ENCODE peak calls at places on chromosomes 3 and 15, in five cellular contexts. X, V, U, C and G are unnamed samples.

GRCh38 chr15:100703032-100703578 is 100.7 kb downstream of the ASB7 start:
- DNase-seq in V (peak), X (no peak), U (peak), C (no peak), G (peak)

GRCh38 chr15:42582569-42583235 is 7.3 kb downstream of the STARD9 start:
- DNase-seq in C (no peak), X (no peak), V (no peak), U (no peak), G (no peak)

GRCh38 chr3:38114875-38115644 is 21.9 kb downstream of the ACAA1 start:
- DNase-seq in C (peak), U (no peak), X (no peak), V (no peak), G (no peak)

GRCh38 chr3:115074502-115074901 is 72.6 kb downstream of the ZBTB20 start:
- DNase-seq in V (peak), X (no peak), U (no peak), C (no peak), G (no peak)

GRCh38 chr3:33440578-33441321 is 545 bp upstream of the UBP1 start:
- DNase-seq in U (peak), X (peak), V (peak), C (peak), G (peak)

GRCh38 chr15:74222705-74223104 is 13.4 kb upstream of the CCDC33 start:
- DNase-seq in C (no peak), X (peak), V (no peak), U (no peak), G (no peak)

GRCh38 chr3:173739716-173740115 is 342.2 kb downstream of the NLGN1 start:
- DNase-seq in C (no peak), X (no peak), U (no peak), V (peak), G (no peak)

GRCh38 chr15:62999923-63000484 is 42.5 kb upstream of the TPM1 start:
- DNase-seq in X (no peak), U (no peak), C (no peak), V (no peak), G (no peak)

GRCh38 chr3:52086461-52086860 is 30.1 kb upstream of the DUSP7 start:
- DNase-seq in V (no peak), X (no peak), U (peak), C (no peak), G (no peak)

GRCh38 chr3:24829011-24829581 is 334.4 kb upstream of the THRB start:
- DNase-seq in U (peak), X (peak), C (peak), V (peak), G (peak)

GRCh38 chr15:92069308-92070244 is 216.1 kb downstream of the SLCO3A1 start:
- DNase-seq in X (no peak), U (peak), C (peak), V (peak), G (peak)

GRCh38 chr3:193813506-193813850 is 220.5 kb downstream of the OPA1 start:
- DNase-seq in V (no peak), X (no peak), U (no peak), C (no peak), G (no peak)

GRCh38 chr15:80121546-80121945 is 31.3 kb upstream of the FAH start:
- DNase-seq in C (no peak), X (no peak), U (no peak), V (no peak), G (no peak)

GRCh38 chr3:107796786-107797185 is 274.0 kb downstream of the BBX start:
- DNase-seq in U (no peak), V (peak), X (no peak), C (no peak), G (peak)

GRCh38 chr15:74320358-74321247 is 46.8 kb downstream of the CYP11A1 start:
- DNase-seq in C (peak), V (peak), X (peak), U (no peak), G (peak)

GRCh38 chr15:63381301-63382192 is at the start of gene CA12:
- DNase-seq in V (peak), X (peak), U (peak), C (peak), G (peak)

GRCh38 chr3:135991621-135992020 is 26.1 kb downstream of the PPP2R3A start:
- DNase-seq in V (no peak), X (no peak), U (no peak), C (peak), G (no peak)

GRCh38 chr3:13879102-13879945 is 547 bp downstream of the WNT7A start:
- DNase-seq in U (peak), X (peak), C (no peak), V (peak), G (no peak)

GRCh38 chr15:80777836-80778620 is 1.1 kb upstream of the CEMIP start:
- DNase-seq in X (no peak), U (no peak), C (no peak), V (no peak), G (no peak)

GRCh38 chr3:9770276-9770812 is 597 bp upstream of the CAMK1 start:
- DNase-seq in X (peak), U (peak), C (no peak), V (peak), G (no peak)

GRCh38 chr15:51267714-51268105 is 70.7 kb downstream of the CYP19A1 start:
- DNase-seq in X (peak), V (peak), U (no peak), C (peak), G (peak)

GRCh38 chr3:170690133-170690981 is 104.5 kb upstream of the SLC7A14 start:
- DNase-seq in U (peak), C (peak), X (peak), V (peak), G (peak)

GRCh38 chr3:123352134-123352554 is 96.7 kb downstream of the ADCY5 start:
- DNase-seq in C (no peak), X (no peak), U (peak), V (no peak), G (no peak)